ENCODE peak calls at places on chromosomes 16 and 17, in eight cellular contexts. One of them, this sample, is unnamed.
A peak's percentile ranks its signal among the peaks of the same experiment; 100 is the strongest.

GRCh38 chr17:72985882-72986720 is 106.4 kb downstream of the SLC39A11 start:
- DNase-seq in GM23248: peak; percentile 85
- DNase-seq in mesendoderm: peak; percentile 81
- DNase-seq in OCI-LY7: peak; percentile 81
- DNase-seq in neuronal stem cell: peak; percentile 69
- DNase-seq in MM.1S: peak; percentile 66
- DNase-seq in neural progenitor cell: peak; percentile 88
- DNase-seq in GM23338: peak; percentile 93
- DNase-seq in this sample: peak; percentile 70

GRCh38 chr17:17146791-17147406 is 59.2 kb downstream of the PLD6 start:
- DNase-seq in GM23248: peak; percentile 44
- DNase-seq in mesendoderm: peak; percentile 75
- DNase-seq in OCI-LY7: peak; percentile 46
- DNase-seq in neuronal stem cell: no peak
- DNase-seq in MM.1S: peak; percentile 14
- DNase-seq in neural progenitor cell: peak; percentile 46
- DNase-seq in GM23338: peak; percentile 72
- DNase-seq in this sample: peak; percentile 15

GRCh38 chr16:71919033-71919432 is 23.7 kb downstream of the IST1 start:
- DNase-seq in GM23248: no peak
- DNase-seq in mesendoderm: no peak
- DNase-seq in OCI-LY7: no peak
- DNase-seq in neuronal stem cell: no peak
- DNase-seq in MM.1S: peak; percentile 17
- DNase-seq in neural progenitor cell: no peak
- DNase-seq in GM23338: no peak
- DNase-seq in this sample: no peak

GRCh38 chr17:31858647-31859486 is at the start of gene COPRS:
- DNase-seq in GM23248: peak; percentile 95
- DNase-seq in mesendoderm: peak; percentile 89
- DNase-seq in OCI-LY7: peak; percentile 88
- DNase-seq in neuronal stem cell: peak; percentile 83
- DNase-seq in MM.1S: peak; percentile 87
- DNase-seq in neural progenitor cell: peak; percentile 96
- DNase-seq in GM23338: peak; percentile 94
- DNase-seq in this sample: peak; percentile 54

GRCh38 chr16:78005881-78006280 is 16.5 kb upstream of the CLEC3A start:
- DNase-seq in GM23248: peak; percentile 7
- DNase-seq in mesendoderm: peak; percentile 48
- DNase-seq in OCI-LY7: peak; percentile 12
- DNase-seq in neuronal stem cell: no peak
- DNase-seq in MM.1S: no peak
- DNase-seq in neural progenitor cell: peak; percentile 24
- DNase-seq in GM23338: peak; percentile 85
- DNase-seq in this sample: peak; percentile 16

GRCh38 chr17:48131216-48131824 is 23.8 kb downstream of the SNX11 start:
- DNase-seq in GM23248: peak; percentile 75
- DNase-seq in mesendoderm: peak; percentile 90
- DNase-seq in OCI-LY7: peak; percentile 77
- DNase-seq in neuronal stem cell: peak; percentile 72
- DNase-seq in MM.1S: peak; percentile 70
- DNase-seq in neural progenitor cell: peak; percentile 93
- DNase-seq in GM23338: peak; percentile 96
- DNase-seq in this sample: peak; percentile 80

GRCh38 chr17:70138309-70138865 is 30.9 kb upstream of the KCNJ2 start:
- DNase-seq in GM23248: peak; percentile 33
- DNase-seq in mesendoderm: no peak
- DNase-seq in OCI-LY7: no peak
- DNase-seq in neuronal stem cell: no peak
- DNase-seq in MM.1S: no peak
- DNase-seq in neural progenitor cell: no peak
- DNase-seq in GM23338: no peak
- DNase-seq in this sample: no peak

GRCh38 chr16:12587646-12588277 is 215.9 kb downstream of the CPPED1 start:
- DNase-seq in GM23248: no peak
- DNase-seq in mesendoderm: no peak
- DNase-seq in OCI-LY7: no peak
- DNase-seq in neuronal stem cell: no peak
- DNase-seq in MM.1S: no peak
- DNase-seq in neural progenitor cell: no peak
- DNase-seq in GM23338: no peak
- DNase-seq in this sample: no peak

GRCh38 chr17:80347948-80348351 is 67.0 kb upstream of the ENDOV start:
- DNase-seq in GM23248: no peak
- DNase-seq in mesendoderm: no peak
- DNase-seq in OCI-LY7: no peak
- DNase-seq in neuronal stem cell: no peak
- DNase-seq in MM.1S: no peak
- DNase-seq in neural progenitor cell: no peak
- DNase-seq in GM23338: no peak
- DNase-seq in this sample: no peak

GRCh38 chr16:49344401-49344800 is 29.2 kb upstream of the C16orf78 start:
- DNase-seq in GM23248: no peak
- DNase-seq in mesendoderm: no peak
- DNase-seq in OCI-LY7: no peak
- DNase-seq in neuronal stem cell: no peak
- DNase-seq in MM.1S: no peak
- DNase-seq in neural progenitor cell: no peak
- DNase-seq in GM23338: no peak
- DNase-seq in this sample: no peak

GRCh38 chr16:8729779-8730334 is 55.4 kb downstream of the ABAT start:
- DNase-seq in GM23248: no peak
- DNase-seq in mesendoderm: no peak
- DNase-seq in OCI-LY7: peak; percentile 12
- DNase-seq in neuronal stem cell: no peak
- DNase-seq in MM.1S: no peak
- DNase-seq in neural progenitor cell: no peak
- DNase-seq in GM23338: no peak
- DNase-seq in this sample: no peak

GRCh38 chr17:35543856-35544255 is 6.4 kb upstream of the SLFN12L start:
- DNase-seq in GM23248: no peak
- DNase-seq in mesendoderm: no peak
- DNase-seq in OCI-LY7: no peak
- DNase-seq in neuronal stem cell: no peak
- DNase-seq in MM.1S: no peak
- DNase-seq in neural progenitor cell: no peak
- DNase-seq in GM23338: no peak
- DNase-seq in this sample: no peak

GRCh38 chr16:19118938-19119431 is 5.2 kb downstream of the ITPRIPL2 start:
- DNase-seq in GM23248: peak; percentile 96
- DNase-seq in mesendoderm: no peak
- DNase-seq in OCI-LY7: no peak
- DNase-seq in neuronal stem cell: no peak
- DNase-seq in MM.1S: no peak
- DNase-seq in neural progenitor cell: no peak
- DNase-seq in GM23338: no peak
- DNase-seq in this sample: no peak

GRCh38 chr16:86396318-86396882 is 113.9 kb upstream of the FOXF1 start:
- DNase-seq in GM23248: peak; percentile 83
- DNase-seq in mesendoderm: no peak
- DNase-seq in OCI-LY7: no peak
- DNase-seq in neuronal stem cell: no peak
- DNase-seq in MM.1S: no peak
- DNase-seq in neural progenitor cell: no peak
- DNase-seq in GM23338: no peak
- DNase-seq in this sample: no peak

GRCh38 chr17:39063681-39064069 is 87.8 kb downstream of the PLXDC1 start:
- DNase-seq in GM23248: peak; percentile 40
- DNase-seq in mesendoderm: no peak
- DNase-seq in OCI-LY7: no peak
- DNase-seq in neuronal stem cell: no peak
- DNase-seq in MM.1S: no peak
- DNase-seq in neural progenitor cell: no peak
- DNase-seq in GM23338: no peak
- DNase-seq in this sample: no peak

GRCh38 chr17:13346996-13347762 is 254.6 kb downstream of the HS3ST3A1 start:
- DNase-seq in GM23248: peak; percentile 98
- DNase-seq in mesendoderm: peak; percentile 37
- DNase-seq in OCI-LY7: no peak
- DNase-seq in neuronal stem cell: no peak
- DNase-seq in MM.1S: no peak
- DNase-seq in neural progenitor cell: no peak
- DNase-seq in GM23338: no peak
- DNase-seq in this sample: peak; percentile 87

GRCh38 chr17:76153202-76153601 is 12.2 kb upstream of the FOXJ1 start:
- DNase-seq in GM23248: no peak
- DNase-seq in mesendoderm: peak; percentile 41
- DNase-seq in OCI-LY7: no peak
- DNase-seq in neuronal stem cell: no peak
- DNase-seq in MM.1S: no peak
- DNase-seq in neural progenitor cell: no peak
- DNase-seq in GM23338: peak; percentile 30
- DNase-seq in this sample: no peak

GRCh38 chr17:49968380-49969133 is 433 bp upstream of the DLX4 start:
- DNase-seq in GM23248: peak; percentile 92
- DNase-seq in mesendoderm: peak; percentile 93
- DNase-seq in OCI-LY7: peak; percentile 73
- DNase-seq in neuronal stem cell: no peak
- DNase-seq in MM.1S: peak; percentile 45
- DNase-seq in neural progenitor cell: peak; percentile 93
- DNase-seq in GM23338: peak; percentile 98
- DNase-seq in this sample: peak; percentile 75

GRCh38 chr17:807146-808002 is 25.2 kb downstream of the MRM3 start:
- DNase-seq in GM23248: no peak
- DNase-seq in mesendoderm: no peak
- DNase-seq in OCI-LY7: no peak
- DNase-seq in neuronal stem cell: no peak
- DNase-seq in MM.1S: no peak
- DNase-seq in neural progenitor cell: no peak
- DNase-seq in GM23338: no peak
- DNase-seq in this sample: no peak

GRCh38 chr17:40538019-40538935 is 27.0 kb downstream of the CCR7 start:
- DNase-seq in GM23248: peak; percentile 67
- DNase-seq in mesendoderm: no peak
- DNase-seq in OCI-LY7: no peak
- DNase-seq in neuronal stem cell: no peak
- DNase-seq in MM.1S: no peak
- DNase-seq in neural progenitor cell: no peak
- DNase-seq in GM23338: no peak
- DNase-seq in this sample: no peak

GRCh38 chr16:85357924-85358505 is 245.7 kb upstream of the CIBAR2 start:
- DNase-seq in GM23248: no peak
- DNase-seq in mesendoderm: no peak
- DNase-seq in OCI-LY7: no peak
- DNase-seq in neuronal stem cell: no peak
- DNase-seq in MM.1S: no peak
- DNase-seq in neural progenitor cell: no peak
- DNase-seq in GM23338: no peak
- DNase-seq in this sample: no peak

GRCh38 chr17:9645858-9646555 is 690 bp downstream of the USP43 start:
- DNase-seq in GM23248: peak; percentile 20
- DNase-seq in mesendoderm: peak; percentile 74
- DNase-seq in OCI-LY7: no peak
- DNase-seq in neuronal stem cell: peak; percentile 27
- DNase-seq in MM.1S: no peak
- DNase-seq in neural progenitor cell: peak; percentile 73
- DNase-seq in GM23338: peak; percentile 79
- DNase-seq in this sample: peak; percentile 12

GRCh38 chr16:1493746-1494094 is 560 bp downstream of the TELO2 start:
- DNase-seq in GM23248: peak; percentile 61
- DNase-seq in mesendoderm: peak; percentile 21
- DNase-seq in OCI-LY7: peak; percentile 35
- DNase-seq in neuronal stem cell: no peak
- DNase-seq in MM.1S: peak; percentile 13
- DNase-seq in neural progenitor cell: peak; percentile 60
- DNase-seq in GM23338: peak; percentile 43
- DNase-seq in this sample: no peak

GRCh38 chr16:21646091-21646490 is 6.3 kb downstream of the IGSF6 start:
- DNase-seq in GM23248: peak; percentile 41
- DNase-seq in mesendoderm: no peak
- DNase-seq in OCI-LY7: no peak
- DNase-seq in neuronal stem cell: no peak
- DNase-seq in MM.1S: no peak
- DNase-seq in neural progenitor cell: no peak
- DNase-seq in GM23338: no peak
- DNase-seq in this sample: no peak
- H3K4me2 ChIP-seq in GM23248: peak overlapping the region; percentile 81
- H3K4me2 ChIP-seq in mesendoderm: no peak overlapping the region
- H3K4me2 ChIP-seq in OCI-LY7: peak overlapping the region; percentile 74
- H3K4me2 ChIP-seq in neuronal stem cell: no peak overlapping the region
- H3K4me2 ChIP-seq in MM.1S: peak overlapping the region; percentile 85
- H3K4me2 ChIP-seq in neural progenitor cell: no peak overlapping the region
- H3K4me2 ChIP-seq in GM23338: no peak overlapping the region
- H3K4me2 ChIP-seq in this sample: no peak overlapping the region

DNA sequence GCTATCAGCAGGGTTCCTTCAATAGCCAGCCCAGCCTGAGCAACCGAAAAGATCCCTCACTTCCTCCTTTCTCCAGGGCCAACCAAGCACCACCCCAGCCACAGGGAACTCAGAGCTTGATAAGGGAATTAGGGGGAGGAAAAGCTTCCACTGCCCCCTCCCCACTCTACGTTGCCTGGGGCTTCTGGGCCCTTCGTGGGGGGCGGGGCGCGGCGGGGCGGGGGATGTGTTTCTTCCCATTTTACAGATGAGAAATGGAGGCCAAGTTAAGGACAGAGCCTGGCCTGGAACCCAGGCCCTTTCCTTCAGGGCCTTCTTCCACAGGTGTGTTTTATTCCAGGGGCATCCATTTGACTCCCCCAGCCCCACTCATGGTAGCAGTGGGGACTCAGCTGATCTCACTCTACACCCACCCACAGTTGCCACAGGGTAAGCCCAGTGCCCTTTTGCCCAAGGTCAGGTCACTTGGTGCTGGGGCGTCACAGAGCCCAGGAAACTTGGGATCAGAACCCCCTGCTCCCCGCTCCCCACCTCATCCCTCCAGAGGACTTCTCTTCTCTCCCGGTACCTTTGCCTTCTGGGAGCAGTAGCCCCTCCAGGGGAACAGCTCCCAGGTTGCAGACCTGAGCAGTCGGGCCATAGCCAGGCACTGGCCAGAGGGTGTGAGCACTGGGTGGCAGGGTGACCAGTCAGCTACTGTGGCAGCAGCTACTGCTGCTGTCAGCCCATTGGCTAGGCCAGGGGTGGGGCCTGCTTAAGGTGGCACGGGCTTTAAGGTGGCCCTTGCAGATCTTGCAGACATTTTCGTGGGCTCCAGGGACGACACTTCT is at the start of gene LDHD:
- DNase-seq in GM23248: peak; percentile 72
- DNase-seq in mesendoderm: peak; percentile 61
- DNase-seq in OCI-LY7: no peak
- DNase-seq in neuronal stem cell: no peak
- DNase-seq in MM.1S: peak; percentile 36
- DNase-seq in neural progenitor cell: peak; percentile 67
- DNase-seq in GM23338: peak; percentile 78
- DNase-seq in this sample: peak; percentile 75
- H3K4me2 ChIP-seq in GM23248: peak within 1 kb of the TSS; percentile 78
- H3K4me2 ChIP-seq in mesendoderm: no peak within 1 kb of the TSS
- H3K4me2 ChIP-seq in OCI-LY7: no peak within 1 kb of the TSS
- H3K4me2 ChIP-seq in neuronal stem cell: no peak within 1 kb of the TSS
- H3K4me2 ChIP-seq in MM.1S: peak within 1 kb of the TSS; percentile 43
- H3K4me2 ChIP-seq in neural progenitor cell: peak within 1 kb of the TSS; percentile 59
- H3K4me2 ChIP-seq in GM23338: peak within 1 kb of the TSS; percentile 73
- H3K4me2 ChIP-seq in this sample: peak within 1 kb of the TSS; percentile 99

GRCh38 chr17:66403846-66404597 is 101.6 kb downstream of the PRKCA start:
- DNase-seq in GM23248: no peak
- DNase-seq in mesendoderm: no peak
- DNase-seq in OCI-LY7: no peak
- DNase-seq in neuronal stem cell: no peak
- DNase-seq in MM.1S: no peak
- DNase-seq in neural progenitor cell: no peak
- DNase-seq in GM23338: no peak
- DNase-seq in this sample: no peak
- H3K4me2 ChIP-seq in GM23248: no peak overlapping the region
- H3K4me2 ChIP-seq in mesendoderm: no peak overlapping the region
- H3K4me2 ChIP-seq in OCI-LY7: no peak overlapping the region
- H3K4me2 ChIP-seq in neuronal stem cell: no peak overlapping the region
- H3K4me2 ChIP-seq in MM.1S: no peak overlapping the region
- H3K4me2 ChIP-seq in neural progenitor cell: no peak overlapping the region
- H3K4me2 ChIP-seq in GM23338: peak overlapping the region; percentile 6
- H3K4me2 ChIP-seq in this sample: no peak overlapping the region

GRCh38 chr16:84141143-84141670 is 3.8 kb downstream of the HSDL1 start:
- DNase-seq in GM23248: no peak
- DNase-seq in mesendoderm: peak; percentile 77
- DNase-seq in OCI-LY7: peak; percentile 69
- DNase-seq in neuronal stem cell: no peak
- DNase-seq in MM.1S: no peak
- DNase-seq in neural progenitor cell: no peak
- DNase-seq in GM23338: peak; percentile 63
- DNase-seq in this sample: peak; percentile 34
- H3K4me2 ChIP-seq in GM23248: no peak overlapping the region
- H3K4me2 ChIP-seq in mesendoderm: no peak overlapping the region
- H3K4me2 ChIP-seq in OCI-LY7: peak overlapping the region; percentile 17
- H3K4me2 ChIP-seq in neuronal stem cell: no peak overlapping the region
- H3K4me2 ChIP-seq in MM.1S: no peak overlapping the region
- H3K4me2 ChIP-seq in neural progenitor cell: no peak overlapping the region
- H3K4me2 ChIP-seq in GM23338: no peak overlapping the region
- H3K4me2 ChIP-seq in this sample: no peak overlapping the region

This sample was measured in HCT116.